ENCODE peak calls at places on chromosome 3, in nine cellular contexts. One of them, this sample, is unnamed.

GRCh38 chr3:48426401-48426909 is 3.4 kb downstream of the PLXNB1 start:
- DNase-seq in esophagus squamous epithelium: no peak
- DNase-seq in A549: no peak
- DNase-seq in heart left ventricle: peak
- DNase-seq in right lobe of liver: no peak
- DNase-seq in Peyer's patch: no peak
- DNase-seq in endothelial cell of umbilical vein: no peak
- DNase-seq in breast epithelium: no peak
- DNase-seq in prostate gland: no peak
- DNase-seq in this sample: no peak

GRCh38 chr3:182746959-182747358 is 46.3 kb upstream of the ATP11B start:
- DNase-seq in esophagus squamous epithelium: no peak
- DNase-seq in right lobe of liver: no peak
- DNase-seq in heart left ventricle: no peak
- DNase-seq in endothelial cell of umbilical vein: no peak
- DNase-seq in prostate gland: no peak
- DNase-seq in A549: no peak
- DNase-seq in Peyer's patch: no peak
- DNase-seq in breast epithelium: no peak
- DNase-seq in this sample: no peak

GRCh38 chr3:145191543-145191942 is 969.4 kb downstream of the PLOD2 start:
- DNase-seq in A549: no peak
- DNase-seq in esophagus squamous epithelium: no peak
- DNase-seq in right lobe of liver: no peak
- DNase-seq in breast epithelium: no peak
- DNase-seq in Peyer's patch: no peak
- DNase-seq in endothelial cell of umbilical vein: peak
- DNase-seq in heart left ventricle: no peak
- DNase-seq in prostate gland: no peak
- DNase-seq in this sample: no peak

GRCh38 chr3:37216597-37217097 is 42.3 kb upstream of the LRRFIP2 start:
- DNase-seq in prostate gland: no peak
- DNase-seq in Peyer's patch: no peak
- DNase-seq in right lobe of liver: no peak
- DNase-seq in heart left ventricle: no peak
- DNase-seq in endothelial cell of umbilical vein: no peak
- DNase-seq in esophagus squamous epithelium: no peak
- DNase-seq in A549: no peak
- DNase-seq in breast epithelium: no peak
- DNase-seq in this sample: no peak

GRCh38 chr3:99256788-99257187 is 355.3 kb upstream of the DCBLD2 start:
- DNase-seq in endothelial cell of umbilical vein: no peak
- DNase-seq in prostate gland: no peak
- DNase-seq in heart left ventricle: no peak
- DNase-seq in esophagus squamous epithelium: no peak
- DNase-seq in Peyer's patch: no peak
- DNase-seq in breast epithelium: no peak
- DNase-seq in A549: no peak
- DNase-seq in right lobe of liver: no peak
- DNase-seq in this sample: no peak

GRCh38 chr3:106381265-106381942 is 512.6 kb upstream of the CBLB start:
- DNase-seq in esophagus squamous epithelium: no peak
- DNase-seq in prostate gland: no peak
- DNase-seq in right lobe of liver: no peak
- DNase-seq in endothelial cell of umbilical vein: no peak
- DNase-seq in breast epithelium: no peak
- DNase-seq in heart left ventricle: no peak
- DNase-seq in A549: no peak
- DNase-seq in Peyer's patch: no peak
- DNase-seq in this sample: no peak

GRCh38 chr3:105118905-105119304 is 247.8 kb upstream of the ALCAM start:
- DNase-seq in endothelial cell of umbilical vein: no peak
- DNase-seq in esophagus squamous epithelium: no peak
- DNase-seq in prostate gland: no peak
- DNase-seq in breast epithelium: no peak
- DNase-seq in Peyer's patch: no peak
- DNase-seq in A549: peak
- DNase-seq in heart left ventricle: no peak
- DNase-seq in right lobe of liver: no peak
- DNase-seq in this sample: no peak

GRCh38 chr3:113573728-113574127 is 41.4 kb downstream of the SIDT1 start:
- DNase-seq in Peyer's patch: no peak
- DNase-seq in endothelial cell of umbilical vein: peak
- DNase-seq in A549: peak
- DNase-seq in prostate gland: no peak
- DNase-seq in breast epithelium: no peak
- DNase-seq in esophagus squamous epithelium: no peak
- DNase-seq in heart left ventricle: no peak
- DNase-seq in right lobe of liver: no peak
- DNase-seq in this sample: no peak

GRCh38 chr3:100782906-100783305 is 73.6 kb downstream of the TFG start:
- DNase-seq in A549: no peak
- DNase-seq in right lobe of liver: no peak
- DNase-seq in prostate gland: no peak
- DNase-seq in heart left ventricle: no peak
- DNase-seq in endothelial cell of umbilical vein: no peak
- DNase-seq in Peyer's patch: no peak
- DNase-seq in esophagus squamous epithelium: no peak
- DNase-seq in breast epithelium: no peak
- DNase-seq in this sample: no peak

GRCh38 chr3:55750525-55750924 is 263.4 kb upstream of the WNT5A start:
- DNase-seq in breast epithelium: peak
- DNase-seq in Peyer's patch: no peak
- DNase-seq in A549: peak
- DNase-seq in endothelial cell of umbilical vein: no peak
- DNase-seq in right lobe of liver: no peak
- DNase-seq in prostate gland: peak
- DNase-seq in esophagus squamous epithelium: no peak
- DNase-seq in heart left ventricle: no peak
- DNase-seq in this sample: no peak

GRCh38 chr3:65604863-65605526 is 433.7 kb downstream of the MAGI1 start:
- DNase-seq in A549: no peak
- DNase-seq in breast epithelium: no peak
- DNase-seq in esophagus squamous epithelium: no peak
- DNase-seq in right lobe of liver: no peak
- DNase-seq in Peyer's patch: no peak
- DNase-seq in prostate gland: no peak
- DNase-seq in heart left ventricle: no peak
- DNase-seq in endothelial cell of umbilical vein: peak
- DNase-seq in this sample: no peak

GRCh38 chr3:57086201-57086600 is 25.7 kb downstream of the SPATA12 start:
- DNase-seq in Peyer's patch: no peak
- DNase-seq in prostate gland: no peak
- DNase-seq in A549: no peak
- DNase-seq in right lobe of liver: no peak
- DNase-seq in endothelial cell of umbilical vein: no peak
- DNase-seq in breast epithelium: no peak
- DNase-seq in heart left ventricle: no peak
- DNase-seq in esophagus squamous epithelium: no peak
- DNase-seq in this sample: no peak

GRCh38 chr3:102979202-102979601 is 544.4 kb downstream of the ZPLD1 start:
- DNase-seq in Peyer's patch: no peak
- DNase-seq in heart left ventricle: no peak
- DNase-seq in endothelial cell of umbilical vein: no peak
- DNase-seq in esophagus squamous epithelium: no peak
- DNase-seq in breast epithelium: no peak
- DNase-seq in right lobe of liver: no peak
- DNase-seq in A549: no peak
- DNase-seq in prostate gland: no peak
- DNase-seq in this sample: no peak

GRCh38 chr3:31170932-31171670 is 276.6 kb upstream of the GADL1 start:
- DNase-seq in heart left ventricle: no peak
- DNase-seq in right lobe of liver: no peak
- DNase-seq in A549: peak
- DNase-seq in prostate gland: no peak
- DNase-seq in Peyer's patch: no peak
- DNase-seq in esophagus squamous epithelium: no peak
- DNase-seq in breast epithelium: no peak
- DNase-seq in endothelial cell of umbilical vein: peak
- DNase-seq in this sample: peak

GRCh38 chr3:38165722-38166387 is 518 bp downstream of the OXSR1 start:
- DNase-seq in esophagus squamous epithelium: no peak
- DNase-seq in endothelial cell of umbilical vein: no peak
- DNase-seq in right lobe of liver: peak
- DNase-seq in A549: peak
- DNase-seq in Peyer's patch: no peak
- DNase-seq in heart left ventricle: no peak
- DNase-seq in breast epithelium: peak
- DNase-seq in prostate gland: peak
- DNase-seq in this sample: peak

GRCh38 chr3:143775401-143775970 is 72.8 kb downstream of the SLC9A9 start:
- DNase-seq in A549: peak
- DNase-seq in heart left ventricle: no peak
- DNase-seq in prostate gland: peak
- DNase-seq in Peyer's patch: no peak
- DNase-seq in endothelial cell of umbilical vein: peak
- DNase-seq in right lobe of liver: no peak
- DNase-seq in breast epithelium: no peak
- DNase-seq in esophagus squamous epithelium: no peak
- DNase-seq in this sample: no peak

GRCh38 chr3:122795674-122795969 is 753 bp downstream of the SLC49A4 start:
- DNase-seq in right lobe of liver: no peak
- DNase-seq in heart left ventricle: no peak
- DNase-seq in Peyer's patch: no peak
- DNase-seq in esophagus squamous epithelium: no peak
- DNase-seq in prostate gland: no peak
- DNase-seq in endothelial cell of umbilical vein: no peak
- DNase-seq in breast epithelium: no peak
- DNase-seq in A549: no peak
- DNase-seq in this sample: no peak

GRCh38 chr3:128075516-128076464 is 23.6 kb downstream of the SEC61A1 start:
- DNase-seq in prostate gland: peak
- DNase-seq in heart left ventricle: peak
- DNase-seq in breast epithelium: peak
- DNase-seq in A549: peak
- DNase-seq in Peyer's patch: peak
- DNase-seq in right lobe of liver: peak
- DNase-seq in esophagus squamous epithelium: no peak
- DNase-seq in endothelial cell of umbilical vein: peak
- DNase-seq in this sample: peak

GRCh38 chr3:169619793-169620192 is 43.7 kb downstream of the MECOM start:
- DNase-seq in Peyer's patch: no peak
- DNase-seq in esophagus squamous epithelium: no peak
- DNase-seq in endothelial cell of umbilical vein: peak
- DNase-seq in breast epithelium: no peak
- DNase-seq in right lobe of liver: no peak
- DNase-seq in heart left ventricle: no peak
- DNase-seq in prostate gland: no peak
- DNase-seq in A549: no peak
- DNase-seq in this sample: no peak

GRCh38 chr3:138781012-138781470 is 53.7 kb downstream of the PIK3CB start:
- DNase-seq in endothelial cell of umbilical vein: no peak
- DNase-seq in A549: no peak
- DNase-seq in heart left ventricle: no peak
- DNase-seq in esophagus squamous epithelium: no peak
- DNase-seq in breast epithelium: no peak
- DNase-seq in right lobe of liver: no peak
- DNase-seq in Peyer's patch: no peak
- DNase-seq in prostate gland: no peak
- DNase-seq in this sample: no peak

GRCh38 chr3:195250473-195251251 is 20.3 kb downstream of the XXYLT1 start:
- DNase-seq in right lobe of liver: no peak
- DNase-seq in breast epithelium: no peak
- DNase-seq in Peyer's patch: no peak
- DNase-seq in endothelial cell of umbilical vein: peak
- DNase-seq in prostate gland: no peak
- DNase-seq in esophagus squamous epithelium: no peak
- DNase-seq in heart left ventricle: no peak
- DNase-seq in A549: no peak
- DNase-seq in this sample: peak

GRCh38 chr3:177470200-177470941 is 273.1 kb upstream of the TBL1XR1 start:
- DNase-seq in endothelial cell of umbilical vein: no peak
- DNase-seq in esophagus squamous epithelium: no peak
- DNase-seq in breast epithelium: no peak
- DNase-seq in prostate gland: no peak
- DNase-seq in A549: no peak
- DNase-seq in Peyer's patch: no peak
- DNase-seq in right lobe of liver: no peak
- DNase-seq in heart left ventricle: no peak
- DNase-seq in this sample: no peak

GRCh38 chr3:192080336-192080735 is 619.4 kb downstream of the PYDC2 start:
- DNase-seq in breast epithelium: no peak
- DNase-seq in Peyer's patch: no peak
- DNase-seq in A549: no peak
- DNase-seq in right lobe of liver: no peak
- DNase-seq in heart left ventricle: no peak
- DNase-seq in esophagus squamous epithelium: no peak
- DNase-seq in endothelial cell of umbilical vein: no peak
- DNase-seq in prostate gland: no peak
- DNase-seq in this sample: no peak

GRCh38 chr3:141110322-141110721 is 59.2 kb downstream of the SPSB4 start:
- DNase-seq in Peyer's patch: no peak
- DNase-seq in endothelial cell of umbilical vein: no peak
- DNase-seq in esophagus squamous epithelium: no peak
- DNase-seq in right lobe of liver: no peak
- DNase-seq in prostate gland: no peak
- DNase-seq in heart left ventricle: no peak
- DNase-seq in breast epithelium: no peak
- DNase-seq in A549: no peak
- DNase-seq in this sample: no peak
- TF ChIP-seq POLR2A in Peyer's patch: no peak
- TF ChIP-seq POLR2A in endothelial cell of umbilical vein: no peak
- TF ChIP-seq POLR2A in esophagus squamous epithelium: no peak
- TF ChIP-seq POLR2A in right lobe of liver: no peak
- TF ChIP-seq POLR2A in prostate gland: no peak
- TF ChIP-seq POLR2A in heart left ventricle: no peak
- TF ChIP-seq POLR2A in breast epithelium: no peak
- TF ChIP-seq POLR2A in A549: no peak
- TF ChIP-seq POLR2A in this sample: no peak

GRCh38 chr3:194081826-194082225 is 54.1 kb upstream of the HES1 start:
- DNase-seq in breast epithelium: no peak
- DNase-seq in right lobe of liver: no peak
- DNase-seq in endothelial cell of umbilical vein: no peak
- DNase-seq in esophagus squamous epithelium: no peak
- DNase-seq in Peyer's patch: no peak
- DNase-seq in A549: no peak
- DNase-seq in prostate gland: no peak
- DNase-seq in heart left ventricle: no peak
- DNase-seq in this sample: no peak
- TF ChIP-seq POLR2A in breast epithelium: no peak
- TF ChIP-seq POLR2A in right lobe of liver: no peak
- TF ChIP-seq POLR2A in endothelial cell of umbilical vein: no peak
- TF ChIP-seq POLR2A in esophagus squamous epithelium: no peak
- TF ChIP-seq POLR2A in Peyer's patch: no peak
- TF ChIP-seq POLR2A in A549: no peak
- TF ChIP-seq POLR2A in prostate gland: no peak
- TF ChIP-seq POLR2A in heart left ventricle: no peak
- TF ChIP-seq POLR2A in this sample: no peak

GRCh38 chr3:160678447-160678846 is 1.5 kb downstream of the ARL14 start:
- DNase-seq in Peyer's patch: no peak
- DNase-seq in prostate gland: no peak
- DNase-seq in A549: peak
- DNase-seq in right lobe of liver: no peak
- DNase-seq in endothelial cell of umbilical vein: peak
- DNase-seq in breast epithelium: no peak
- DNase-seq in esophagus squamous epithelium: no peak
- DNase-seq in heart left ventricle: no peak
- DNase-seq in this sample: no peak
- TF ChIP-seq POLR2A in Peyer's patch: peak
- TF ChIP-seq POLR2A in prostate gland: no peak
- TF ChIP-seq POLR2A in A549: no peak
- TF ChIP-seq POLR2A in right lobe of liver: no peak
- TF ChIP-seq POLR2A in endothelial cell of umbilical vein: no peak
- TF ChIP-seq POLR2A in breast epithelium: no peak
- TF ChIP-seq POLR2A in esophagus squamous epithelium: no peak
- TF ChIP-seq POLR2A in heart left ventricle: no peak
- TF ChIP-seq POLR2A in this sample: no peak

GRCh38 chr3:190333961-190334360 is 11.7 kb upstream of the CLDN1 start:
- DNase-seq in right lobe of liver: no peak
- DNase-seq in esophagus squamous epithelium: no peak
- DNase-seq in breast epithelium: no peak
- DNase-seq in A549: no peak
- DNase-seq in prostate gland: no peak
- DNase-seq in endothelial cell of umbilical vein: no peak
- DNase-seq in heart left ventricle: no peak
- DNase-seq in Peyer's patch: no peak
- DNase-seq in this sample: no peak
- TF ChIP-seq POLR2A in right lobe of liver: no peak
- TF ChIP-seq POLR2A in esophagus squamous epithelium: no peak
- TF ChIP-seq POLR2A in breast epithelium: no peak
- TF ChIP-seq POLR2A in A549: no peak
- TF ChIP-seq POLR2A in prostate gland: no peak
- TF ChIP-seq POLR2A in endothelial cell of umbilical vein: no peak
- TF ChIP-seq POLR2A in heart left ventricle: no peak
- TF ChIP-seq POLR2A in Peyer's patch: no peak
- TF ChIP-seq POLR2A in this sample: no peak